ENCODE peak calls at places on chromosomes 5 and 9, in four cellular contexts. One of them, this sample, is unnamed.

GRCh38 chr5:159439002-159439401 is 108.7 kb upstream of the IL12B start:
- DNase-seq in cardiac fibroblast: no peak
- DNase-seq in IMR-90: no peak
- DNase-seq in WTC11: no peak
- DNase-seq in this sample: no peak

GRCh38 chr9:87141124-87141523 is 193.8 kb upstream of the GAS1 start:
- DNase-seq in WTC11: no peak
- DNase-seq in IMR-90: no peak
- DNase-seq in cardiac fibroblast: no peak
- DNase-seq in this sample: no peak

GRCh38 chr5:175724314-175724713 is 66.4 kb downstream of the HRH2 start:
- DNase-seq in WTC11: peak; percentile 4
- DNase-seq in IMR-90: no peak
- DNase-seq in cardiac fibroblast: no peak
- DNase-seq in this sample: no peak

GRCh38 chr5:138989720-138990119 is 114.6 kb upstream of the LRRTM2 start:
- DNase-seq in WTC11: no peak
- DNase-seq in IMR-90: peak; percentile 76
- DNase-seq in cardiac fibroblast: peak; percentile 60
- DNase-seq in this sample: peak; percentile 43

GRCh38 chr5:77239126-77239741 is 28.8 kb downstream of the PDE8B start:
- DNase-seq in WTC11: no peak
- DNase-seq in IMR-90: no peak
- DNase-seq in cardiac fibroblast: peak; percentile 29
- DNase-seq in this sample: peak; percentile 22

GRCh38 chr5:56460681-56461191 is 227.6 kb upstream of the ANKRD55 start:
- DNase-seq in WTC11: no peak
- DNase-seq in IMR-90: no peak
- DNase-seq in cardiac fibroblast: no peak
- DNase-seq in this sample: no peak

GRCh38 chr5:97164846-97165245 is 18.2 kb downstream of the RIOK2 start:
- DNase-seq in cardiac fibroblast: no peak
- DNase-seq in WTC11: no peak
- DNase-seq in IMR-90: peak; percentile 50
- DNase-seq in this sample: peak; percentile 13

GRCh38 chr5:36894950-36895349 is 18.4 kb downstream of the NIPBL start:
- DNase-seq in WTC11: no peak
- DNase-seq in IMR-90: no peak
- DNase-seq in cardiac fibroblast: no peak
- DNase-seq in this sample: no peak

GRCh38 chr5:131821221-131821620 is 24.4 kb upstream of the FNIP1 start:
- DNase-seq in WTC11: no peak
- DNase-seq in IMR-90: peak; percentile 19
- DNase-seq in cardiac fibroblast: no peak
- DNase-seq in this sample: peak; percentile 2

GRCh38 chr5:38265546-38266179 is 7.3 kb downstream of the EGFLAM start:
- DNase-seq in cardiac fibroblast: peak; percentile 68
- DNase-seq in IMR-90: peak; percentile 40
- DNase-seq in WTC11: peak; percentile 84
- DNase-seq in this sample: peak; percentile 42

GRCh38 chr5:61915646-61916045 is 390.4 kb upstream of the KIF2A start:
- DNase-seq in WTC11: peak; percentile 26
- DNase-seq in cardiac fibroblast: no peak
- DNase-seq in IMR-90: no peak
- DNase-seq in this sample: no peak

GRCh38 chr9:94175669-94176068 is 83.4 kb upstream of the ZNF169 start:
- DNase-seq in IMR-90: peak; percentile 26
- DNase-seq in WTC11: no peak
- DNase-seq in cardiac fibroblast: peak; percentile 53
- DNase-seq in this sample: no peak

GRCh38 chr9:97501972-97502221 is 431 bp downstream of the TMOD1 start:
- DNase-seq in WTC11: no peak
- DNase-seq in cardiac fibroblast: no peak
- DNase-seq in IMR-90: no peak
- DNase-seq in this sample: no peak

GRCh38 chr5:81827522-81827921 is 76.6 kb upstream of the SSBP2 start:
- DNase-seq in cardiac fibroblast: no peak
- DNase-seq in WTC11: no peak
- DNase-seq in IMR-90: no peak
- DNase-seq in this sample: no peak

GRCh38 chr5:112833971-112834370 is 27.1 kb upstream of the SRP19 start:
- DNase-seq in IMR-90: no peak
- DNase-seq in cardiac fibroblast: no peak
- DNase-seq in WTC11: no peak
- DNase-seq in this sample: no peak

GRCh38 chr9:99162759-99163364 is 57.9 kb downstream of the TGFBR1 start:
- DNase-seq in WTC11: no peak
- DNase-seq in cardiac fibroblast: peak; percentile 65
- DNase-seq in IMR-90: peak; percentile 51
- DNase-seq in this sample: peak; percentile 34

GRCh38 chr5:6638236-6638635 is 5.0 kb downstream of the SRD5A1 start:
- DNase-seq in IMR-90: no peak
- DNase-seq in cardiac fibroblast: no peak
- DNase-seq in WTC11: no peak
- DNase-seq in this sample: no peak

GRCh38 chr9:30622551-30622950 is 1761.9 kb upstream of the ACO1 start:
- DNase-seq in cardiac fibroblast: no peak
- DNase-seq in IMR-90: no peak
- DNase-seq in WTC11: no peak
- DNase-seq in this sample: no peak

GRCh38 chr5:149039501-149039900 is 23.4 kb downstream of the SH3TC2 start:
- DNase-seq in cardiac fibroblast: peak; percentile 48
- DNase-seq in WTC11: no peak
- DNase-seq in IMR-90: no peak
- DNase-seq in this sample: no peak

GRCh38 chr5:72503888-72504491 is 3.2 kb downstream of the ZNF366 start:
- DNase-seq in IMR-90: peak; percentile 44
- DNase-seq in WTC11: no peak
- DNase-seq in cardiac fibroblast: peak; percentile 65
- DNase-seq in this sample: peak; percentile 48

GRCh38 chr5:96601811-96602244 is 60.3 kb upstream of the CAST start:
- DNase-seq in WTC11: peak; percentile 19
- DNase-seq in cardiac fibroblast: peak; percentile 82
- DNase-seq in IMR-90: peak; percentile 75
- DNase-seq in this sample: peak; percentile 73

GRCh38 chr5:16713386-16713928 is 96.7 kb upstream of the RETREG1 start:
- DNase-seq in IMR-90: peak; percentile 38
- DNase-seq in cardiac fibroblast: peak; percentile 65
- DNase-seq in WTC11: peak; percentile 53
- DNase-seq in this sample: no peak

GRCh38 chr5:42467981-42468524 is 44.8 kb downstream of the GHR start:
- DNase-seq in IMR-90: no peak
- DNase-seq in cardiac fibroblast: no peak
- DNase-seq in WTC11: no peak
- DNase-seq in this sample: no peak

GRCh38 chr9:111997831-111998230 is 101.2 kb downstream of the UGCG start:
- DNase-seq in WTC11: no peak
- DNase-seq in IMR-90: no peak
- DNase-seq in cardiac fibroblast: no peak
- DNase-seq in this sample: no peak

GRCh38 chr9:109699019-109699418 is 81.0 kb upstream of the PALM2AKAP2 start:
- DNase-seq in WTC11: no peak
- DNase-seq in IMR-90: no peak
- DNase-seq in cardiac fibroblast: no peak
- DNase-seq in this sample: peak; percentile 18

GRCh38 chr5:33925278-33925677 is 10.9 kb upstream of the RXFP3 start:
- DNase-seq in cardiac fibroblast: no peak
- DNase-seq in WTC11: no peak
- DNase-seq in IMR-90: no peak
- DNase-seq in this sample: no peak

DNA sequence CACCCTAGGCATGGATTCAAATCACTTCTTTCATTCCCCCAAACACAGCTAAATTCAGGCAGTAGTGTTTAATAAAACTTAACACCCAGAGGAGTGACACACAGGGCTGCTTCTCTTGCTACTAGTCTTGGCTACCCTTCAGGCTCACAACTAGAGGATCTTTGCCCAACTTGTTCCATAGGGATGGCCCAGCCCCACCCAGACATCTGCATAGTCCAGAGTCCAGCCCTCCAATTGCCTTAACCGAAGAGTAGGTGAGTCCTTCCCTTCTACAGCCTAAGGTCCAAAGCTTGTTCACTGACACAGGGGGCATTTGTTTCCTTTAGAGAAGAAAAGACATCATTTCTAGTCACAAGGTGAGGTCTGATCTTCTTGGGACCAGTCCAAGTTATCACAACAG is 15.2 kb upstream of the RXFP3 start:
- DNase-seq in cardiac fibroblast: no peak
- DNase-seq in WTC11: no peak
- DNase-seq in IMR-90: no peak
- DNase-seq in this sample: no peak
- TF ChIP-seq CTCF in cardiac fibroblast: no peak
- TF ChIP-seq CTCF in WTC11: no peak
- TF ChIP-seq CTCF in IMR-90: no peak
- TF ChIP-seq CTCF in this sample: no peak

GRCh38 chr5:157354825-157355224 is 88.9 kb downstream of the CYFIP2 start:
- DNase-seq in WTC11: peak; percentile 42
- DNase-seq in IMR-90: no peak
- DNase-seq in cardiac fibroblast: no peak
- DNase-seq in this sample: no peak
- TF ChIP-seq CTCF in WTC11: peak; percentile 53
- TF ChIP-seq CTCF in IMR-90: peak; percentile 30
- TF ChIP-seq CTCF in cardiac fibroblast: peak; percentile 46
- TF ChIP-seq CTCF in this sample: peak; percentile 71

GRCh38 chr5:156497816-156498215 is 170.9 kb downstream of the SGCD start:
- DNase-seq in cardiac fibroblast: no peak
- DNase-seq in WTC11: no peak
- DNase-seq in IMR-90: peak; percentile 74
- DNase-seq in this sample: peak; percentile 5
- TF ChIP-seq CTCF in cardiac fibroblast: no peak
- TF ChIP-seq CTCF in WTC11: no peak
- TF ChIP-seq CTCF in IMR-90: no peak
- TF ChIP-seq CTCF in this sample: no peak

DNA sequence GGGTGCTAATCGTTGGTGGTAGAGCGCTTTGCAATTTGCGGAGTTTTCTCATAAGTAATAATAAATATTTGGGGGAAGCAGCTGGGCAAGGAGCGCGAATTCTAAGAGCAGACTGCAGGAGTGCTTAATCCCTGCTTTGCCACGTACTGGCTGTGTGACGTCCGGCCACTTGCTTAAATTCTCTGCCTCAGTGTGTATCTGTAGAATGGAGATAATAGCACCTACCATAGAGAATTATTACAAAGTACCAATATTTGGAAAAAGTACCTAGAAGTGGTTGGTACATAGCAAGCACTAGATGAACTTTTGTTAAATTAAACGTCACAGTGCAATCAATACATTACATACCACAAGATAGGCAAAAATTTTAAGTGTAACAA is 598 bp upstream of the TMED7 start:
- DNase-seq in WTC11: no peak
- DNase-seq in cardiac fibroblast: peak; percentile 66
- DNase-seq in IMR-90: peak; percentile 62
- DNase-seq in this sample: no peak
- TF ChIP-seq CTCF in WTC11: no peak
- TF ChIP-seq CTCF in cardiac fibroblast: no peak
- TF ChIP-seq CTCF in IMR-90: no peak
- TF ChIP-seq CTCF in this sample: no peak

GRCh38 chr9:115522928-115523327 is 405.0 kb upstream of the TNC start:
- DNase-seq in cardiac fibroblast: no peak
- DNase-seq in IMR-90: no peak
- DNase-seq in WTC11: no peak
- DNase-seq in this sample: no peak
- TF ChIP-seq CTCF in cardiac fibroblast: no peak
- TF ChIP-seq CTCF in IMR-90: no peak
- TF ChIP-seq CTCF in WTC11: no peak
- TF ChIP-seq CTCF in this sample: no peak

GRCh38 chr5:123485275-123485674 is 26.7 kb upstream of the CSNK1G3 start:
- DNase-seq in IMR-90: no peak
- DNase-seq in cardiac fibroblast: peak; percentile 9
- DNase-seq in WTC11: no peak
- DNase-seq in this sample: no peak
- TF ChIP-seq CTCF in IMR-90: no peak
- TF ChIP-seq CTCF in cardiac fibroblast: no peak
- TF ChIP-seq CTCF in WTC11: no peak
- TF ChIP-seq CTCF in this sample: no peak

GRCh38 chr5:122693963-122694362 is 80.9 kb upstream of the SNX2 start:
- DNase-seq in cardiac fibroblast: no peak
- DNase-seq in IMR-90: no peak
- DNase-seq in WTC11: no peak
- DNase-seq in this sample: no peak

GRCh38 chr5:122701640-122702523 is 73.0 kb upstream of the SNX2 start:
- DNase-seq in cardiac fibroblast: no peak
- DNase-seq in IMR-90: no peak
- DNase-seq in WTC11: no peak
- DNase-seq in this sample: no peak

GRCh38 chr5:122694884-122695283 is 80.0 kb upstream of the SNX2 start:
- DNase-seq in cardiac fibroblast: no peak
- DNase-seq in WTC11: no peak
- DNase-seq in IMR-90: no peak
- DNase-seq in this sample: no peak

GRCh38 chr5:122699226-122699625 is 75.7 kb upstream of the SNX2 start:
- DNase-seq in IMR-90: no peak
- DNase-seq in WTC11: no peak
- DNase-seq in cardiac fibroblast: no peak
- DNase-seq in this sample: no peak

DNA sequence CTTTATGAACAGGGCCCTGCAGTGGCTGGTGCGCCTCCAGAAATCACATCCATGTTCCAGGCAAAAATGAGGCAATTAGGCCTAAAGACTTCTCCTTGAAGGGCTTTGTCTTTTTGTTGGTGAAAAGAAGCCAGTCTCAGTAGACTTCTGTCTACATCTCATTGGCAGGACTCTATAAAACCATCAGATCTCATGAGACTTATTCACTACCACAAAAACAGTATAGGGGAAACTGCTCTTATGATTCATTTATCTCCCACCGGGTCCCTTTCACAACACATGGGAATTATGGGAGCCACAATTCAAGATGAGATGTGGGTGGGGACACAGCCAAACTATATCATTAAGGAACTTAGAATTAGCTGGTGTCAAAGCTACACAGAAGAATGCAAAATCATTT is 77.7 kb upstream of the SNX2 start:
- DNase-seq in cardiac fibroblast: no peak
- DNase-seq in WTC11: no peak
- DNase-seq in IMR-90: no peak
- DNase-seq in this sample: no peak
- TF ChIP-seq CTCF in cardiac fibroblast: no peak
- TF ChIP-seq CTCF in WTC11: no peak
- TF ChIP-seq CTCF in IMR-90: no peak
- TF ChIP-seq CTCF in this sample: no peak

DNA sequence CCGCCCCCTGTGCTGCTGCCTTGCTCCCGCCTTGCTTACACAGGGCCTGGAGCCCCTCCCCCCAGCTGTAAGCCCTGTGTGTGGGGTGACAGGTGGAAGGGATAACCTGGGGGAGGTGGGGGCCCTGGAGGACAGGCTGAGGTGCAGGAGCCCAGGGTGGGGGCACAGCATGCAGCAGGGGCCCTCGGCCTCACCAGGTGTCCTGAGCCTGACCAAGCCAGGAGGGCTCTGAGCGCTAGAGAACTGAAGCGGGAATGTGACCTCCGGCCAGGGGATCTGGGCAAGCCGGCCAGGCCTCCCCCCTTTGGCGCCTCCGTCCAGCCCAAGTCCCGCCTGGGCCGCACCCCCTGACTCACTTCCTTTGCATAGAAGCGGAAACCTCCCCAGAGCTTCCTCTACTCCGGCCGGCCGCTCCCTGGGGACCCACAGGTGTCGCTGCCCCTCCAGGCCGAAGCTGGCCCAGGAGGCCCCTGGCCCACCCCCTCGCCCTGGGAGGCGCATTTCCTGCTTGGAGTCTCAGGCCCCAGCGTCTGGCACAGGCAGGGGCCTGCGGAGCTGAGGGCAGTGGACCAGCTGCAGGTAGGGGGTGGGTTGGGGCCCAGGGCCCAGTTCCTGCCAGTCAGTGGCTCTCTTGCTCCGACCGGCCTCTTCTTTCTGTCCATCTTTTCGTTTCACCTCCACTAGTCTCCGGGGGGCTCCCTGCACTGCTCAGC is at the start of gene TOR4A:
- DNase-seq in IMR-90: peak; percentile 86
- DNase-seq in cardiac fibroblast: peak; percentile 94
- DNase-seq in WTC11: peak; percentile 76
- DNase-seq in this sample: peak; percentile 85
- TF ChIP-seq CTCF in IMR-90: peak; percentile 31
- TF ChIP-seq CTCF in cardiac fibroblast: no peak
- TF ChIP-seq CTCF in WTC11: no peak
- TF ChIP-seq CTCF in this sample: peak; percentile 67